ENCODE peak calls at places on chromosomes 11 and 22, in five cellular contexts. One of them, this sample, is unnamed.

GRCh38 chr11:111731839-111732238 is 34.4 kb downstream of the PPP2R1B start:
- DNase-seq in heart left ventricle: no peak
- DNase-seq in AG04450: no peak
- DNase-seq in MM.1S: no peak
- DNase-seq in sigmoid colon: no peak
- DNase-seq in this sample: no peak

GRCh38 chr22:25402501-25403283 is 161.8 kb upstream of the GRK3 start:
- DNase-seq in sigmoid colon: peak; percentile 70
- DNase-seq in heart left ventricle: peak; percentile 51
- DNase-seq in AG04450: no peak
- DNase-seq in MM.1S: no peak
- DNase-seq in this sample: no peak

GRCh38 chr11:2378527-2379210 is 1.6 kb downstream of the CD81 start:
- DNase-seq in sigmoid colon: peak; percentile 88
- DNase-seq in AG04450: peak; percentile 42
- DNase-seq in heart left ventricle: no peak
- DNase-seq in MM.1S: no peak
- DNase-seq in this sample: no peak

GRCh38 chr22:48855013-48855412 is 972.7 kb downstream of the BRD1 start:
- DNase-seq in MM.1S: no peak
- DNase-seq in sigmoid colon: no peak
- DNase-seq in AG04450: no peak
- DNase-seq in heart left ventricle: no peak
- DNase-seq in this sample: no peak

GRCh38 chr11:31810779-31811647 is at the start of gene PAX6:
- DNase-seq in AG04450: no peak
- DNase-seq in sigmoid colon: peak; percentile 60
- DNase-seq in MM.1S: peak; percentile 3
- DNase-seq in heart left ventricle: peak; percentile 36
- DNase-seq in this sample: peak; percentile 80

GRCh38 chr11:79043726-79044125 is 397.1 kb downstream of the TENM4 start:
- DNase-seq in AG04450: no peak
- DNase-seq in sigmoid colon: no peak
- DNase-seq in MM.1S: no peak
- DNase-seq in heart left ventricle: no peak
- DNase-seq in this sample: no peak

GRCh38 chr11:111387318-111387863 is 8.3 kb upstream of the POU2AF1 start:
- DNase-seq in heart left ventricle: no peak
- DNase-seq in AG04450: no peak
- DNase-seq in MM.1S: no peak
- DNase-seq in sigmoid colon: peak; percentile 79
- DNase-seq in this sample: no peak

GRCh38 chr11:105790021-105790420 is 180.1 kb downstream of the GRIA4 start:
- DNase-seq in sigmoid colon: no peak
- DNase-seq in MM.1S: no peak
- DNase-seq in AG04450: no peak
- DNase-seq in heart left ventricle: no peak
- DNase-seq in this sample: no peak

GRCh38 chr11:22780914-22781593 is 48.5 kb downstream of the SVIP start:
- DNase-seq in sigmoid colon: no peak
- DNase-seq in heart left ventricle: no peak
- DNase-seq in AG04450: no peak
- DNase-seq in MM.1S: peak; percentile 37
- DNase-seq in this sample: no peak

GRCh38 chr11:134050541-134051383 is 18.1 kb upstream of the JAM3 start:
- DNase-seq in heart left ventricle: peak; percentile 76
- DNase-seq in MM.1S: peak; percentile 9
- DNase-seq in sigmoid colon: peak; percentile 88
- DNase-seq in AG04450: no peak
- DNase-seq in this sample: no peak

GRCh38 chr11:111938687-111939160 is 1.6 kb downstream of the DIXDC1 start:
- DNase-seq in heart left ventricle: no peak
- DNase-seq in sigmoid colon: no peak
- DNase-seq in MM.1S: peak; percentile 30
- DNase-seq in AG04450: no peak
- DNase-seq in this sample: no peak

GRCh38 chr22:19974935-19975706 is 33.5 kb upstream of the TXNRD2 start:
- DNase-seq in heart left ventricle: no peak
- DNase-seq in MM.1S: no peak
- DNase-seq in sigmoid colon: no peak
- DNase-seq in AG04450: no peak
- DNase-seq in this sample: no peak

GRCh38 chr11:78855146-78855545 is 280.5 kb upstream of the NARS2 start:
- DNase-seq in AG04450: no peak
- DNase-seq in MM.1S: no peak
- DNase-seq in heart left ventricle: no peak
- DNase-seq in sigmoid colon: no peak
- DNase-seq in this sample: no peak

GRCh38 chr22:35133702-35134395 is 67.9 kb downstream of the ISX start:
- DNase-seq in MM.1S: no peak
- DNase-seq in heart left ventricle: no peak
- DNase-seq in AG04450: no peak
- DNase-seq in sigmoid colon: no peak
- DNase-seq in this sample: no peak

GRCh38 chr11:728901-729491 is 18.3 kb upstream of the TALDO1 start:
- DNase-seq in MM.1S: no peak
- DNase-seq in AG04450: no peak
- DNase-seq in heart left ventricle: no peak
- DNase-seq in sigmoid colon: no peak
- DNase-seq in this sample: no peak

GRCh38 chr22:48021946-48022345 is 1259.5 kb downstream of the TBC1D22A start:
- DNase-seq in MM.1S: peak; percentile 70
- DNase-seq in AG04450: no peak
- DNase-seq in sigmoid colon: no peak
- DNase-seq in heart left ventricle: no peak
- DNase-seq in this sample: no peak

GRCh38 chr11:124278261-124278660 is 22.1 kb downstream of the OR8G5 start:
- DNase-seq in AG04450: no peak
- DNase-seq in sigmoid colon: no peak
- DNase-seq in MM.1S: no peak
- DNase-seq in heart left ventricle: no peak
- DNase-seq in this sample: no peak

GRCh38 chr11:113444469-113445122 is 30.6 kb downstream of the DRD2 start:
- DNase-seq in heart left ventricle: no peak
- DNase-seq in sigmoid colon: no peak
- DNase-seq in MM.1S: no peak
- DNase-seq in AG04450: no peak
- DNase-seq in this sample: no peak

GRCh38 chr22:29825578-29825977 is 12.5 kb downstream of the ASCC2 start:
- DNase-seq in MM.1S: no peak
- DNase-seq in AG04450: no peak
- DNase-seq in sigmoid colon: no peak
- DNase-seq in heart left ventricle: no peak
- DNase-seq in this sample: no peak

GRCh38 chr11:75773595-75774353 is 5.2 kb downstream of the DGAT2 start:
- DNase-seq in sigmoid colon: peak; percentile 33
- DNase-seq in MM.1S: peak; percentile 23
- DNase-seq in AG04450: no peak
- DNase-seq in heart left ventricle: no peak
- DNase-seq in this sample: no peak

GRCh38 chr22:48823941-48824340 is 1003.7 kb downstream of the BRD1 start:
- DNase-seq in AG04450: no peak
- DNase-seq in heart left ventricle: no peak
- DNase-seq in sigmoid colon: no peak
- DNase-seq in MM.1S: no peak
- DNase-seq in this sample: no peak

GRCh38 chr22:35912668-35913067 is 116.0 kb downstream of the RBFOX2 start:
- DNase-seq in sigmoid colon: no peak
- DNase-seq in AG04450: no peak
- DNase-seq in MM.1S: peak; percentile 72
- DNase-seq in heart left ventricle: no peak
- DNase-seq in this sample: no peak

GRCh38 chr11:89489930-89490329 is 1.2 kb downstream of the NOX4 start:
- DNase-seq in AG04450: no peak
- DNase-seq in MM.1S: no peak
- DNase-seq in heart left ventricle: no peak
- DNase-seq in sigmoid colon: no peak
- DNase-seq in this sample: no peak

GRCh38 chr11:20088368-20089260 is 71.7 kb downstream of the DBX1 start:
- DNase-seq in sigmoid colon: no peak
- DNase-seq in AG04450: no peak
- DNase-seq in heart left ventricle: no peak
- DNase-seq in MM.1S: peak; percentile 65
- DNase-seq in this sample: no peak
- H3K27ac ChIP-seq in sigmoid colon: no peak overlapping the region
- H3K27ac ChIP-seq in AG04450: no peak overlapping the region
- H3K27ac ChIP-seq in heart left ventricle: no peak overlapping the region
- H3K27ac ChIP-seq in MM.1S: peak overlapping the region; percentile 38
- H3K27ac ChIP-seq in this sample: no peak overlapping the region

GRCh38 chr11:3970101-3970500 is 114.6 kb downstream of the STIM1 start:
- DNase-seq in heart left ventricle: no peak
- DNase-seq in AG04450: no peak
- DNase-seq in MM.1S: no peak
- DNase-seq in sigmoid colon: no peak
- DNase-seq in this sample: no peak

GRCh38 chr11:3969613-3970012 is 114.1 kb downstream of the STIM1 start:
- DNase-seq in sigmoid colon: no peak
- DNase-seq in heart left ventricle: no peak
- DNase-seq in AG04450: no peak
- DNase-seq in MM.1S: no peak
- DNase-seq in this sample: no peak

GRCh38 chr11:3969200-3969599 is 113.7 kb downstream of the STIM1 start:
- DNase-seq in AG04450: no peak
- DNase-seq in MM.1S: no peak
- DNase-seq in heart left ventricle: no peak
- DNase-seq in sigmoid colon: no peak
- DNase-seq in this sample: no peak

GRCh38 chr11:3971756-3972404 is 116.4 kb downstream of the STIM1 start:
- DNase-seq in MM.1S: no peak
- DNase-seq in heart left ventricle: no peak
- DNase-seq in AG04450: no peak
- DNase-seq in sigmoid colon: no peak
- DNase-seq in this sample: no peak

GRCh38 chr11:3972431-3972830 is 117.0 kb downstream of the STIM1 start:
- DNase-seq in heart left ventricle: no peak
- DNase-seq in AG04450: no peak
- DNase-seq in MM.1S: no peak
- DNase-seq in sigmoid colon: no peak
- DNase-seq in this sample: no peak
- H3K27ac ChIP-seq in heart left ventricle: no peak overlapping the region
- H3K27ac ChIP-seq in AG04450: no peak overlapping the region
- H3K27ac ChIP-seq in MM.1S: no peak overlapping the region
- H3K27ac ChIP-seq in sigmoid colon: no peak overlapping the region
- H3K27ac ChIP-seq in this sample: no peak overlapping the region

GRCh38 chr22:31491218-31491962 is 1.7 kb upstream of the EIF4ENIF1 start:
- DNase-seq in sigmoid colon: no peak
- DNase-seq in AG04450: no peak
- DNase-seq in MM.1S: no peak
- DNase-seq in heart left ventricle: no peak
- DNase-seq in this sample: no peak
- H3K27ac ChIP-seq in sigmoid colon: peak overlapping the region; percentile 96
- H3K27ac ChIP-seq in AG04450: no peak overlapping the region
- H3K27ac ChIP-seq in MM.1S: peak overlapping the region; percentile 92
- H3K27ac ChIP-seq in heart left ventricle: peak overlapping the region; percentile 96
- H3K27ac ChIP-seq in this sample: peak overlapping the region; percentile 65

GRCh38 chr11:77141034-77141433 is 13.0 kb downstream of the MYO7A start:
- DNase-seq in AG04450: peak; percentile 23
- DNase-seq in MM.1S: no peak
- DNase-seq in sigmoid colon: no peak
- DNase-seq in heart left ventricle: no peak
- DNase-seq in this sample: no peak
- H3K27ac ChIP-seq in AG04450: no peak overlapping the region
- H3K27ac ChIP-seq in MM.1S: no peak overlapping the region
- H3K27ac ChIP-seq in sigmoid colon: no peak overlapping the region
- H3K27ac ChIP-seq in heart left ventricle: peak overlapping the region; percentile 12
- H3K27ac ChIP-seq in this sample: no peak overlapping the region

GRCh38 chr22:46246178-46246577 is 3.9 kb downstream of the CDPF1 start:
- DNase-seq in MM.1S: no peak
- DNase-seq in AG04450: no peak
- DNase-seq in heart left ventricle: no peak
- DNase-seq in sigmoid colon: no peak
- DNase-seq in this sample: no peak

GRCh38 chr22:46247443-46247975 is 2.6 kb downstream of the CDPF1 start:
- DNase-seq in heart left ventricle: no peak
- DNase-seq in sigmoid colon: no peak
- DNase-seq in MM.1S: no peak
- DNase-seq in AG04450: no peak
- DNase-seq in this sample: no peak

GRCh38 chr22:46244771-46245170 is 5.3 kb downstream of the CDPF1 start:
- DNase-seq in MM.1S: no peak
- DNase-seq in AG04450: no peak
- DNase-seq in sigmoid colon: no peak
- DNase-seq in heart left ventricle: no peak
- DNase-seq in this sample: no peak

GRCh38 chr22:46242023-46242422 is 8.1 kb downstream of the CDPF1 start:
- DNase-seq in sigmoid colon: no peak
- DNase-seq in AG04450: no peak
- DNase-seq in MM.1S: no peak
- DNase-seq in heart left ventricle: no peak
- DNase-seq in this sample: no peak

GRCh38 chr22:46245515-46245914 is 4.6 kb downstream of the CDPF1 start:
- DNase-seq in MM.1S: no peak
- DNase-seq in heart left ventricle: peak; percentile 86
- DNase-seq in sigmoid colon: no peak
- DNase-seq in AG04450: no peak
- DNase-seq in this sample: no peak
- H3K27ac ChIP-seq in MM.1S: no peak overlapping the region
- H3K27ac ChIP-seq in heart left ventricle: peak overlapping the region; percentile 82
- H3K27ac ChIP-seq in sigmoid colon: no peak overlapping the region
- H3K27ac ChIP-seq in AG04450: no peak overlapping the region
- H3K27ac ChIP-seq in this sample: no peak overlapping the region

GRCh38 chr11:118227865-118228785 is 3.3 kb upstream of the JAML start:
- DNase-seq in sigmoid colon: no peak
- DNase-seq in AG04450: no peak
- DNase-seq in heart left ventricle: no peak
- DNase-seq in MM.1S: no peak
- DNase-seq in this sample: no peak
- H3K27ac ChIP-seq in sigmoid colon: no peak overlapping the region
- H3K27ac ChIP-seq in AG04450: no peak overlapping the region
- H3K27ac ChIP-seq in heart left ventricle: no peak overlapping the region
- H3K27ac ChIP-seq in MM.1S: no peak overlapping the region
- H3K27ac ChIP-seq in this sample: no peak overlapping the region

DNA sequence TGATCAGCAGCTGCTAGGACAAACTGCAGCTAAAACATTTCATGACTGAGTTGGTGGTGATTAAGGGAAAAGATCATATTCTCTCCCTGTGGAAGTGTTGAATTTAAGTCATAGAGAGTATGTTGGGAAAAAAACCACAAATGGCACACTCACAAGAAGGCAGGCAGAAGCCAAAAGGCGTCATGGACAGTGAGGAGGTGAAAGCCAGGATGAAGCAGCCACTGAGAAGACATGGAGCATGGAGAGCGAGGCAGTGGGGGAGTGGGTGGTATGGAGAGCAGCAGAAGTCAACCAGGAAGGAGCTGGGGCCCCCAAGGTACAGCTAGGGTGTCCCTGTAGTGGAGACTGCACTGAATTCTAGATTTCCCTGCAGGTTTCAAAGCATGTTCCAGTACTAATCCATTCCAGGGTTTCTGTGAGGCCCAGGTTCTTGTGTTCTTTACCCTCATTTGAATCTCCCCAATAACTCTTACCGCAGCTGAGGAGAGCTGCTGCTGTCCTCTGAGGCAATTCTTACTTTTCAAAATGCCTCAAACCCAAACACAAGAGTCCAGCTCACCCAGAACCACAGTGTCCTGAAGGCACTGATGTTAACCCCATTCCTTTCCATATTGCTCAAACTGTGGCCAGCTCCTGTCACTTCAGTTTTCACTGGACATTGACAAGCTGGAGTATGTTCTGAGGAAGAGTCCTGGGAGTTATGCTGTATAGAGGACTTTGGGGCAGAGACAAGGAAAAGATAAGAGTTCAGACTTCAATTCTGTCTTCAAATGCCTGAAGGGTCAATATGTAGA is 191.8 kb upstream of the E2F8 start:
- DNase-seq in heart left ventricle: no peak
- DNase-seq in AG04450: peak; percentile 77
- DNase-seq in sigmoid colon: no peak
- DNase-seq in MM.1S: peak; percentile 86
- DNase-seq in this sample: peak; percentile 3
- H3K27ac ChIP-seq in heart left ventricle: no peak overlapping the region
- H3K27ac ChIP-seq in AG04450: peak overlapping the region; percentile 59
- H3K27ac ChIP-seq in sigmoid colon: peak overlapping the region; percentile 29
- H3K27ac ChIP-seq in MM.1S: peak overlapping the region; percentile 97
- H3K27ac ChIP-seq in this sample: no peak overlapping the region